ENCODE peak calls at places on chromosomes 12 and 14, in six cellular contexts. L is Peyer's patch, C is OCI-LY7, G is fibroblast of lung, T is heart right ventricle, E is lung. U is an unnamed sample.

GRCh38 chr12:129459886-129460285 is 443.9 kb downstream of the TMEM132D start:
- DNase-seq in G (no peak), T (no peak), C (no peak), E (no peak), L (no peak), U (no peak)

GRCh38 chr14:20662968-20663731 is 21.2 kb upstream of the RNASE4 start:
- DNase-seq in C (peak; percentile 59), G (peak; percentile 61), E (peak; percentile 74), L (peak; percentile 78), T (peak; percentile 35), U (peak; percentile 82)

GRCh38 chr14:69845787-69846186 is 33.4 kb upstream of the SMOC1 start:
- DNase-seq in C (no peak), E (no peak), G (no peak), L (no peak), T (no peak), U (no peak)

GRCh38 chr14:93002049-93002448 is 79.1 kb downstream of the CHGA start:
- DNase-seq in L (no peak), C (no peak), T (no peak), G (no peak), E (no peak), U (no peak)

GRCh38 chr12:18797604-18798003 is 59.7 kb downstream of the CAPZA3 start:
- DNase-seq in T (no peak), E (no peak), G (no peak), C (no peak), L (no peak), U (no peak)

GRCh38 chr14:47675489-47676300 is at the start of gene MDGA2:
- DNase-seq in E (no peak), C (no peak), G (no peak), T (no peak), L (no peak), U (peak; percentile 85)

GRCh38 chr12:78038986-78039385 is 208.3 kb downstream of the NAV3 start:
- DNase-seq in G (no peak), L (no peak), T (no peak), C (no peak), E (no peak), U (no peak)

GRCh38 chr12:116977465-116978380 is 67.0 kb downstream of the FBXW8 start:
- DNase-seq in G (no peak), L (no peak), E (no peak), C (peak; percentile 77), T (no peak), U (no peak)

GRCh38 chr14:101707285-101707842 is 54.1 kb upstream of the PPP2R5C start:
- DNase-seq in C (peak; percentile 83), E (peak; percentile 63), L (peak; percentile 39), T (peak; percentile 79), G (peak; percentile 90), U (peak; percentile 86)

GRCh38 chr12:78568326-78569020 is 296.1 kb upstream of the SYT1 start:
- DNase-seq in E (no peak), C (no peak), G (peak; percentile 11), T (no peak), L (no peak), U (peak; percentile 72)

GRCh38 chr12:70645494-70646317 is 8.5 kb upstream of the PTPRB start:
- DNase-seq in T (peak; percentile 67), L (no peak), G (peak; percentile 68), E (peak; percentile 35), C (no peak), U (no peak)

GRCh38 chr12:107405436-107405835 is 280.2 kb upstream of the PWP1 start:
- DNase-seq in G (no peak), E (no peak), T (peak; percentile 32), L (no peak), C (no peak), U (no peak)

GRCh38 chr12:131831021-131831571 is 2.9 kb downstream of the MMP17 start:
- DNase-seq in G (peak; percentile 16), E (no peak), C (no peak), L (no peak), T (no peak), U (no peak)

GRCh38 chr14:94180655-94181271 is 6.6 kb downstream of the PPP4R4 start:
- DNase-seq in E (no peak), L (no peak), C (peak; percentile 76), G (peak; percentile 50), T (no peak), U (peak; percentile 42)

GRCh38 chr12:89098390-89099102 is 253.8 kb downstream of the DUSP6 start:
- DNase-seq in L (no peak), T (peak; percentile 27), G (peak; percentile 5), C (no peak), E (no peak), U (peak; percentile 49)

GRCh38 chr14:101808020-101808641 is 46.6 kb downstream of the PPP2R5C start:
- DNase-seq in L (no peak), G (no peak), C (peak; percentile 54), E (no peak), T (no peak), U (peak; percentile 83)

GRCh38 chr12:104576980-104577925 is 120.5 kb downstream of the CHST11 start:
- DNase-seq in C (no peak), G (peak; percentile 37), E (no peak), T (no peak), L (no peak), U (no peak)

GRCh38 chr12:21695896-21696295 is 38.3 kb upstream of the LDHB start:
- DNase-seq in C (no peak), L (no peak), G (no peak), T (no peak), E (no peak), U (no peak)

GRCh38 chr14:85528882-85529585 is 910 bp upstream of the FLRT2 start:
- DNase-seq in E (no peak), L (no peak), C (no peak), T (no peak), G (peak; percentile 70), U (peak; percentile 48)

DNA sequence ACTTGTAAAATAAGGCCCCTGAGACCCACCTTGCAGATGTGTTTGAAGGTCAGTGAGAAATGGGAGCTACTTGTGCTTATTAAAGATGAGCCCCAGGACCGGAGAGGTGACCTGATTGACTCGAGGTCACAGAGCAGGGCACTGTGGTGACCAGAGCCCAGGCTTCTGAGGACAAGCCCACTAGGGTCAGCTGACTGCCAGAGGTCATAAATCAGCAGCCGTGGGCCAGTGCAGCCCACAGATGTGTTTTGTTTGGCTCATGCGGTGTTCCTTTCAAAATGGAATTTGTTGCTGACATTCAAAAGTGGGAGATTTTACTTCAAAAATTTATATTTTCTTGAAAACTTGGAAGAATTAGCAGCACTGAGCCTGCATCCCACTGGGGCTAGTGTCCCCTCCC is 24.5 kb downstream of the JDP2 start:
- DNase-seq in C (no peak), L (no peak), G (no peak), T (no peak), E (no peak), U (no peak)
- H3K4me1 ChIP-seq in C (peaks cover 76% of the 10 kb centered on the region), L (peaks cover 10% of the 10 kb centered on the region), G (peaks cover 35% of the 10 kb centered on the region), T (peaks cover 89% of the 10 kb centered on the region), E (peaks cover 22% of the 10 kb centered on the region), U (peaks cover 44% of the 10 kb centered on the region)

DNA sequence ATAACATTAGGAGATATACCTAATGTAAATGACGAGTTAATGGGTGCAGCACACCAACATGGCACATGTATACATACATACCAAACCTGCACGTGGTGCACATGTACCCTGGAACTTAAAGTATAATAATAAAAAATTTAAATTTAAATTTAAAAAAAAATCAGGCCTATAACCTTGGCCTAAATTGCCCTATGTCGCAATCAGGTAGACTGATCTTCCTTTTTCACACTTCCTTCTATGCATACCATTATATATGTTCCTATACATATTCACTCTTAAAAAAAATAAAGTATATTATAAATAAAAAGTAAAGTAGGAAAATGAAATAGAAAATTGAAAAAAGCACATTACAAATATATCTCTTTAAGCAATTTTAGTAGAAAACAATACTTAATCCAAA is 117.7 kb upstream of the GARIN2 start:
- DNase-seq in T (no peak), L (no peak), E (no peak), G (no peak), C (no peak), U (no peak)
- H3K9me3 ChIP-seq in T (no peaks in the 10 kb centered on the region), L (no peaks in the 10 kb centered on the region), E (no peaks in the 10 kb centered on the region), G (no peaks in the 10 kb centered on the region), C (no peaks in the 10 kb centered on the region), U (no peaks in the 10 kb centered on the region)

GRCh38 chr12:113314121-113314529 is 20.8 kb downstream of the SLC8B1 start:
- DNase-seq in C (no peak), G (no peak), L (no peak), E (no peak), T (no peak), U (no peak)

GRCh38 chr12:113318046-113318656 is 16.8 kb downstream of the SLC8B1 start:
- DNase-seq in C (no peak), E (no peak), L (no peak), T (no peak), G (no peak), U (no peak)

GRCh38 chr12:113315358-113315757 is 19.6 kb downstream of the SLC8B1 start:
- DNase-seq in C (no peak), T (no peak), E (no peak), G (no peak), L (no peak), U (no peak)

GRCh38 chr12:113317122-113317521 is 17.8 kb downstream of the SLC8B1 start:
- DNase-seq in G (no peak), E (no peak), C (no peak), T (no peak), L (no peak), U (no peak)

DNA sequence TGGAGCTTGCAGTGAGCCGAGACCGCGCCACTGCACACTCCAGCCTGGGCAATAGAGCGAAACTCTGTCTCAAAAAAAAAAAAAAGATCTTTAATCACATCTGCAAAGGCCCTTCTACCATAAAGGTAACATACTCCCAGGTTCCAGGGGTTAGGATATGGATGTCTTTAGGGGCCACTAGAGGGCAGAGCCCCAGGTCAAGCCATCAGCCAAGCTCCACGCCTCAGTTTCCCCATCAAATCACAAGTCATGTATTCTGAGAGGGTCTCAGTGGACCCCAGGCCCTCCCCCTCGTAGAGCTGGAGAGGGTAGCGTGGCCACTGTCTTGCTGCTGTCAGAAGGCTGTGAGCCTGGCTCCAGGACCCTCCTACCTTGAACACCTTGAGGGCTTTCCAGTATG is 18.8 kb downstream of the SLC8B1 start:
- DNase-seq in L (no peak), E (no peak), C (no peak), G (no peak), T (no peak), U (no peak)
- TF ChIP-seq CTCF in L (no peak), E (no peak), C (peak; percentile 65), G (peak; percentile 14), T (no peak), U (peak; percentile 20)

DNA sequence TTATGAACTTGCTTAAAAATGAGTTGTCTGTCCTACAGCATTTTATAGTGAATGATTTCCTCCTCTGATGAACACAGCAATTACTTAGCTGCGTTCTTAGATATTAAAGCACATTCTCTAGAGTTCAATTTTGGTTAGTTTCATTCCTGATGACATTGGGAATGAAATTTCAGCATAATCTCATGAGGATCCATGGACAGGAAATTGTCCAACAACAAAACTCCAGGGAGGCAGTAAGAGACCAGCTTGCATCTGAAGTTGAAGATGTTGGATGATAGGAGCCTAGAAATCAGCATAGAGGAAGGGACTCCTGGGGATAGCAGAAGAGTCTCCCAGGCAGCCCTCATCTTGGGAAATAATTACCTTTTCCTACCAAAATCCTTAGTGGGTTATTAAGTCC is 128.7 kb upstream of the RAP1B start:
- DNase-seq in G (no peak), C (no peak), T (no peak), L (no peak), E (no peak), U (no peak)
- H3K4me1 ChIP-seq in G (no peaks in the 10 kb centered on the region), C (peaks cover 4% of the 10 kb centered on the region), T (no peaks in the 10 kb centered on the region), L (no peaks in the 10 kb centered on the region), E (no peaks in the 10 kb centered on the region), U (no peaks in the 10 kb centered on the region)

U was measured in neural progenitor cell.